ENCODE peak calls at places on chromosomes 6 and 20, in ten cellular contexts. K is SK-N-SH, O is PC-9, G is heart left ventricle, Q is mesendoderm, L is A549, B is sigmoid colon, S is cardiac muscle cell, T is right cardiac atrium, X is adrenal gland. J is an unnamed sample.

GRCh38 chr20:63006611-63007471 is at the start of gene BHLHE23:
- DNase-seq in K (no peak), O (no peak), G (no peak), Q (peak; percentile 65), L (no peak), B (no peak), S (peak; percentile 46), T (peak; percentile 33), X (no peak), J (no peak)

GRCh38 chr6:128570439-128571063 is 50.2 kb upstream of the PTPRK start:
- DNase-seq in K (no peak), O (peak; percentile 98), G (no peak), Q (no peak), L (no peak), B (no peak), S (no peak), T (no peak), X (no peak), J (no peak)

GRCh38 chr20:1390552-1391403 is 2.1 kb downstream of the FKBP1A start:
- DNase-seq in K (no peak), O (no peak), G (no peak), Q (no peak), L (no peak), B (no peak), S (no peak), T (no peak), X (no peak), J (peak; percentile 27)

GRCh38 chr6:147401779-147402178 is 106.7 kb upstream of the SAMD5 start:
- DNase-seq in K (no peak), O (no peak), G (no peak), Q (no peak), L (no peak), B (no peak), S (no peak), T (no peak), X (no peak), J (peak; percentile 42)

GRCh38 chr20:32580970-32581838 is 3.9 kb downstream of the NOL4L start:
- DNase-seq in K (peak; percentile 83), O (no peak), G (no peak), Q (no peak), L (no peak), B (no peak), S (peak; percentile 67), T (peak; percentile 70), X (no peak), J (no peak)

GRCh38 chr20:47854687-47855212 is 69.5 kb upstream of the SULF2 start:
- DNase-seq in K (peak; percentile 58), O (peak; percentile 49), G (no peak), Q (peak; percentile 87), L (peak; percentile 55), B (no peak), S (peak; percentile 16), T (no peak), X (peak; percentile 63), J (peak; percentile 80)

GRCh38 chr6:167787896-167788530 is 38.7 kb upstream of the AFDN start:
- DNase-seq in K (no peak), O (no peak), G (no peak), Q (no peak), L (no peak), B (peak; percentile 46), S (no peak), T (no peak), X (no peak), J (no peak)

GRCh38 chr20:21710863-21711431 is 5.5 kb downstream of the PAX1 start:
- DNase-seq in K (no peak), O (no peak), G (no peak), Q (no peak), L (no peak), B (no peak), S (no peak), T (no peak), X (no peak), J (no peak)

GRCh38 chr20:63087872-63088680 is 81.3 kb upstream of the BHLHE23 start:
- DNase-seq in K (no peak), O (no peak), G (peak; percentile 52), Q (no peak), L (no peak), B (peak; percentile 49), S (no peak), T (peak; percentile 10), X (no peak), J (no peak)

GRCh38 chr6:115120394-115120793 is 777.6 kb upstream of the HS3ST5 start:
- DNase-seq in K (peak; percentile 11), O (no peak), G (no peak), Q (no peak), L (no peak), B (no peak), S (no peak), T (no peak), X (no peak), J (no peak)

GRCh38 chr20:59984551-59984950 is 26.3 kb downstream of the CDH26 start:
- DNase-seq in K (no peak), O (peak; percentile 5), G (no peak), Q (no peak), L (no peak), B (no peak), S (no peak), T (no peak), X (no peak), J (no peak)

GRCh38 chr20:54474866-54475265 is 527 bp upstream of the DOK5 start:
- DNase-seq in K (no peak), O (no peak), G (no peak), Q (peak; percentile 37), L (no peak), B (no peak), S (peak; percentile 2), T (no peak), X (no peak), J (no peak)

DNA sequence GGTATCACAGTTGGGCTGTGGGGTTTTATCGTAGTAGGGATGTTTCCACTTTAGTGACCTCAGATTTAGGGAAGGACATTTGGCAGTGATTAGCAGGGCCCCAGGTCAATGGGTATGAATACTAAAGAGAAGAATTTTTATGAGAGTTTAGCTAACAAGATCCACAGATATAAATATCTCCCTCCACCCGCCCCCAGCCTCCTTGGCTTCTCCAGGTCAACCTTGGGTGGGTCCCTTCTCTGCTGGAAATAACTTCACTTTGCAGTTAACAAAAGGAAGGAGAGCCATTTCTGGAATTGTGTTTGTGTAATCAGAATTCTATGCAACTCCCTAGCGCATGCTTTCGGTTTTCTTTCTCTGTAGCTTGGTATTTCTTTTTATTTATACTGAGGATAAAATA is 27.2 kb downstream of the RIPOR2 start:
- DNase-seq in K (no peak), O (peak; percentile 45), G (no peak), Q (no peak), L (no peak), B (no peak), S (no peak), T (no peak), X (no peak), J (no peak)
- H3K4me1 ChIP-seq in K (peaks cover 12% of the 10 kb centered on the region), O (peaks cover 15% of the 10 kb centered on the region), G (no peaks in the 10 kb centered on the region), Q (no peaks in the 10 kb centered on the region), L (peaks cover 7% of the 10 kb centered on the region), B (peaks cover 33% of the 10 kb centered on the region), S (no peaks in the 10 kb centered on the region), T (peaks cover 2% of the 10 kb centered on the region), X (peaks cover 4% of the 10 kb centered on the region), J (peaks cover 87% of the 10 kb centered on the region)

GRCh38 chr6:41428995-41429417 is 93.6 kb downstream of the NCR2 start:
- DNase-seq in K (no peak), O (no peak), G (no peak), Q (peak; percentile 66), L (no peak), B (peak; percentile 83), S (no peak), T (peak; percentile 80), X (peak; percentile 23), J (no peak)

GRCh38 chr6:41426438-41426851 is 91.0 kb downstream of the NCR2 start:
- DNase-seq in K (no peak), O (no peak), G (no peak), Q (peak; percentile 72), L (no peak), B (no peak), S (no peak), T (no peak), X (no peak), J (peak; percentile 63)

GRCh38 chr6:41426888-41427641 is 91.7 kb downstream of the NCR2 start:
- DNase-seq in K (no peak), O (no peak), G (no peak), Q (no peak), L (no peak), B (no peak), S (no peak), T (no peak), X (no peak), J (no peak)

GRCh38 chr6:41428402-41428994 is 93.1 kb downstream of the NCR2 start:
- DNase-seq in K (no peak), O (no peak), G (no peak), Q (no peak), L (no peak), B (peak; percentile 84), S (no peak), T (peak; percentile 83), X (peak; percentile 26), J (no peak)

GRCh38 chr6:41427642-41428401 is 92.4 kb downstream of the NCR2 start:
- DNase-seq in K (peak; percentile 71), O (no peak), G (peak; percentile 68), Q (peak; percentile 41), L (no peak), B (peak; percentile 75), S (peak; percentile 68), T (peak; percentile 88), X (no peak), J (no peak)
- H3K4me1 ChIP-seq in K (peaks cover 17% of the 10 kb centered on the region), O (peaks cover 14% of the 10 kb centered on the region), G (peaks cover 5% of the 10 kb centered on the region), Q (peaks cover 2% of the 10 kb centered on the region), L (peaks cover 15% of the 10 kb centered on the region), B (peaks cover 42% of the 10 kb centered on the region), S (peaks cover 5% of the 10 kb centered on the region), T (peaks cover 1% of the 10 kb centered on the region), X (no peaks in the 10 kb centered on the region), J (no peaks in the 10 kb centered on the region)

GRCh38 chr6:118705799-118706481 is 54.5 kb upstream of the CEP85L start:
- DNase-seq in K (no peak), O (peak; percentile 75), G (no peak), Q (peak; percentile 94), L (no peak), B (no peak), S (peak; percentile 23), T (no peak), X (peak; percentile 33), J (no peak)
- H3K4me1 ChIP-seq in K (peaks cover 21% of the 10 kb centered on the region), O (peaks cover 52% of the 10 kb centered on the region), G (no peaks in the 10 kb centered on the region), Q (peaks cover 15% of the 10 kb centered on the region), L (peaks cover 40% of the 10 kb centered on the region), B (peaks cover 33% of the 10 kb centered on the region), S (peaks cover 25% of the 10 kb centered on the region), T (peaks cover 5% of the 10 kb centered on the region), X (peaks cover 20% of the 10 kb centered on the region), J (peaks cover 29% of the 10 kb centered on the region)

DNA sequence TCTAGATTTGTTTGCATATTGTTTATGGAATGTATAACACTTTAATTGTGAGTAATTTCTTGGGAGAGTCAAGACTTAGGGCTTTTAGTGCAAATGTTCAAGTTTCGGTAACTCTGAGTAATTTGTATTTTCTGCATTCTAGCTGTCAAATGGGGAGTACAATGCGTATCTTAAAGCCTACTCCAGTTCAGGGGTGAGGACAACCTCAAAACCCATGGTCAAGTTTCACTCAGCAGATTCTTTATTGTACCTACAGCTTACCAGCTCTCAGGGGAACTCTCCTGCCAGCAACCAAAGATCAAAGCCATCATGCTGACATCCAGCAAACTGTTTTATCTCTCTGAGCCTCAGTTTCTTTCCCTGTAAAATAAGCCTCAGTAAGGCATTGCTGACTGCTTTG is 458.6 kb upstream of the JARID2 start:
- DNase-seq in K (no peak), O (no peak), G (no peak), Q (no peak), L (no peak), B (no peak), S (no peak), T (no peak), X (no peak), J (no peak)
- H3K4me1 ChIP-seq in K (peaks cover 5% of the 10 kb centered on the region), O (no peaks in the 10 kb centered on the region), G (no peaks in the 10 kb centered on the region), Q (peaks cover 16% of the 10 kb centered on the region), L (no peaks in the 10 kb centered on the region), B (peaks cover 16% of the 10 kb centered on the region), S (peaks cover 7% of the 10 kb centered on the region), T (no peaks in the 10 kb centered on the region), X (no peaks in the 10 kb centered on the region), J (no peaks in the 10 kb centered on the region)

J was measured in Karpas-422.